ENCODE peak calls at places on chromosomes 16 and 17, in six cellular contexts. X is heart left ventricle, Q is thoracic aorta, T is heart right ventricle, E is DND-41, Y is NB4. U is an unnamed sample.

GRCh38 chr16:2471016-2471652 is at the start of gene NTN3:
- DNase-seq in X (no peak), Q (no peak), T (no peak), E (peak), Y (peak), U (no peak)

GRCh38 chr17:65062168-65062915 is 5.8 kb upstream of the GNA13 start:
- DNase-seq in X (no peak), Q (no peak), T (no peak), E (no peak), Y (no peak), U (no peak)

GRCh38 chr17:48510761-48511604 is 19.8 kb downstream of the HOXB1 start:
- DNase-seq in X (no peak), Q (no peak), T (no peak), E (no peak), Y (peak), U (no peak)

GRCh38 chr16:15521758-15522509 is 87.5 kb downstream of the BMERB1 start:
- DNase-seq in X (peak), Q (no peak), T (no peak), E (no peak), Y (no peak), U (no peak)

GRCh38 chr16:84013787-84014569 is 28.6 kb downstream of the SLC38A8 start:
- DNase-seq in X (no peak), Q (no peak), T (no peak), E (peak), Y (peak), U (peak)

GRCh38 chr17:77419547-77420475 is 279.0 kb downstream of the SEC14L1 start:
- DNase-seq in X (no peak), Q (no peak), T (no peak), E (peak), Y (peak), U (no peak)

GRCh38 chr16:86555763-86556130 is 712 bp upstream of the MTHFSD start:
- DNase-seq in X (no peak), Q (no peak), T (no peak), E (no peak), Y (no peak), U (no peak)

GRCh38 chr16:84419730-84420129 is 51.4 kb downstream of the ATP2C2 start:
- DNase-seq in X (no peak), Q (no peak), T (no peak), E (no peak), Y (no peak), U (no peak)

GRCh38 chr16:68267612-68268405 is 3.5 kb downstream of the SLC7A6 start:
- DNase-seq in X (no peak), Q (no peak), T (no peak), E (no peak), Y (no peak), U (no peak)

GRCh38 chr16:20918486-20919239 is 18.1 kb downstream of the LYRM1 start:
- DNase-seq in X (peak), Q (no peak), T (peak), E (no peak), Y (no peak), U (no peak)

GRCh38 chr17:67629963-67630320 is 87.8 kb upstream of the NOL11 start:
- DNase-seq in X (no peak), Q (no peak), T (no peak), E (no peak), Y (peak), U (peak)

GRCh38 chr17:13825526-13826040 is 223.9 kb upstream of the HS3ST3A1 start:
- DNase-seq in X (no peak), Q (no peak), T (no peak), E (no peak), Y (no peak), U (no peak)

GRCh38 chr17:29409963-29410362 is 19.8 kb downstream of the TAOK1 start:
- DNase-seq in X (no peak), Q (no peak), T (no peak), E (no peak), Y (no peak), U (no peak)

GRCh38 chr17:29412780-29413565 is 22.8 kb downstream of the TAOK1 start:
- DNase-seq in X (no peak), Q (no peak), T (no peak), E (no peak), Y (peak), U (peak)

DNA sequence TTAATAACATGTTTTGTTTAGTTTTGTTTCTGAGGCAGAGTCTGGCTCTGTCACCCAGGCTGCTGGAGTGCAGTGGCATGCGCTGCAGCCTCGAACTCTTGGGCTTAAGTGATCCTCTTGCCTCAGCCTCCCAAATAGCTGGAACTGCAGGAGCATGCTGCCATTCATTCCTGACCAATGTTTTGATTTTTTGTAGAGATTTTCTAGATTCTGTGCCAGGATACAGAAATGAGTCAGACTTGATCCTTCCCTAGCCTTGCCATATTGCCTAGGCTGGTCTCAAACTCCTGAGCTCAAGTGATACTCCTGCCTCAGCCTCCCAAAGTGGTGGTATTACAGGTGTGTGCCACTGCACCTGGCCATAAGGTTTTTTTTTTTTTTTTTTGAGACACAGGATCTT is 17.7 kb downstream of the TAOK1 start:
- DNase-seq in X (no peak), Q (no peak), T (no peak), E (no peak), Y (no peak), U (no peak)
- TF ChIP-seq CTCF in X (no peak), Q (no peak), T (no peak), E (no peak), Y (no peak), U (no peak)

DNA sequence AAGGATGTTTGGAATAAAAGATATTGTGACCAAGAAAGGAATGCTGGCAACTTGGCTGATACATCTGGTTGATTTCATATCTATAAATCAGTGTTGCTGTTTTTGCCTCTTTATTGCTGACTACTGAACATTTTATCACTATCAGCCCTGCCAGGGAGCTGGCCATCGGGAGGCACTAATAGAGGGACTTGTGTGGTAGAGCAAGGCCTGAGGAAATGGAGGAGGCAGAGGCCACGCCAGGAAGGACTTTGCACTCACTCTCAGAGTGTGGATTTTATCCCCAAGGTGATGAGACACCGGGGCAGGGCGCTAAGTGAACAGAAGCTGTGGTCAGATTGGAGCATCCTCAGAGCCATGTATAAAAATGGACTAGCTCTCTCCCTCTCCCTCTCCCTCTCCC is 9.3 kb upstream of the CYB561 start:
- DNase-seq in X (no peak), Q (no peak), T (no peak), E (no peak), Y (no peak), U (no peak)
- H3K4me3 ChIP-seq in X (no peak), Q (no peak), T (no peak), E (no peak), Y (no peak), U (no peak)

GRCh38 chr16:4656695-4657686 is 32.4 kb downstream of the MGRN1 start:
- DNase-seq in X (no peak), Q (no peak), T (no peak), E (no peak), Y (no peak), U (no peak)
- TF ChIP-seq CTCF in X (no peak), Q (no peak), T (no peak), E (no peak), Y (no peak), U (no peak)

GRCh38 chr16:30895592-30896202 is 717 bp upstream of the CTF1 start:
- DNase-seq in X (no peak), Q (no peak), T (no peak), E (no peak), Y (no peak), U (peak)
- H3K4me3 ChIP-seq in X (peak), Q (peak), T (no peak), E (no peak), Y (no peak), U (peak)

GRCh38 chr17:3551189-3551588 is 6.4 kb downstream of the TRPV3 start:
- DNase-seq in X (no peak), Q (no peak), T (no peak), E (no peak), Y (no peak), U (no peak)
- TF ChIP-seq CTCF in X (no peak), Q (no peak), T (no peak), E (no peak), Y (peak), U (peak)

GRCh38 chr17:82356028-82356427 is 3.0 kb upstream of the TEX19 start:
- DNase-seq in X (no peak), Q (no peak), T (no peak), E (no peak), Y (no peak), U (no peak)

GRCh38 chr17:82353484-82353883 is 5.6 kb upstream of the TEX19 start:
- DNase-seq in X (no peak), Q (no peak), T (no peak), E (no peak), Y (no peak), U (no peak)

GRCh38 chr17:82357394-82357793 is 1.7 kb upstream of the TEX19 start:
- DNase-seq in X (no peak), Q (no peak), T (no peak), E (no peak), Y (no peak), U (no peak)

GRCh38 chr17:82356845-82357355 is 2.1 kb upstream of the TEX19 start:
- DNase-seq in X (no peak), Q (no peak), T (no peak), E (no peak), Y (no peak), U (no peak)

GRCh38 chr17:82354804-82355308 is 4.2 kb upstream of the TEX19 start:
- DNase-seq in X (no peak), Q (no peak), T (no peak), E (no peak), Y (no peak), U (no peak)
- H3K4me3 ChIP-seq in X (no peak), Q (no peak), T (no peak), E (no peak), Y (no peak), U (no peak)

GRCh38 chr16:59249049-59249448 is 514.9 kb upstream of the GOT2 start:
- DNase-seq in X (no peak), Q (no peak), T (no peak), E (no peak), Y (no peak), U (no peak)
- TF ChIP-seq CTCF in X (no peak), Q (no peak), T (no peak), E (no peak), Y (no peak), U (no peak)

DNA sequence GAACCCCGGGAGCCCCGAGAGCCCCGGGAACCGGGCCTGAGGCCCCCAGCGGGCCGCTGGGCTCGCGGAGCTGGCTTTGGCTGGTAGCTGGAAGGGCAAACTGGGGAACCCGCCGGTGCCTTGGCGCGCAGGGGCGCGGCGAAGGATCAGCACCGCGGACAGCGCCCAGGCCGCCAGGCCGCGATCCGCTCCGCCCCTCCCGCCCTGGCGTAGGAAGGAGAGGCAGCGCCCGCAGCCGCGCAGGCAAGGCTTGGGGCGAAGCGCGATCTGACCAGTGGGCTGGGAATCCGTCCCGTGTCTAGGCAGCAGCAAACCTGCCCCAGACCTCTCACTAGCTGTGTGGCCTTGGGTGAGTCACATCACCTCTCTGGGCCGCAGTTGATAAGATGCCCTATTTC is 331 bp upstream of the CCDC92B start:
- DNase-seq in X (peak), Q (no peak), T (peak), E (peak), Y (peak), U (peak)
- H3K4me3 ChIP-seq in X (peak), Q (no peak), T (no peak), E (no peak), Y (no peak), U (no peak)

U was measured in HFF-Myc.